ENCODE peak calls at places on chromosomes 13 and 19, in nine cellular contexts. G, K, P, Y, N, B, W, X and H are unnamed samples.
A peak's percentile ranks its signal among the peaks of the same experiment; 100 is the strongest.

GRCh38 chr19:34733266-34733825 is 697 bp upstream of the ZNF181 start:
- DNase-seq in G (peak; percentile 79), Y (no peak), P (no peak), X (peak; percentile 65), K (peak; percentile 85), W (no peak), B (no peak), N (no peak), H (no peak)

GRCh38 chr13:99606322-99607089 is 105.2 kb downstream of the TM9SF2 start:
- DNase-seq in N (peak; percentile 82), B (peak; percentile 98), W (peak; percentile 94), G (peak; percentile 96), Y (peak; percentile 78), K (peak; percentile 97), X (peak; percentile 89), P (peak; percentile 96), H (peak; percentile 80)

GRCh38 chr19:42032428-42032827 is 37.6 kb downstream of the GRIK5 start:
- DNase-seq in B (peak; percentile 71), P (no peak), W (no peak), G (no peak), N (no peak), Y (no peak), X (no peak), K (no peak), H (no peak)

GRCh38 chr19:13092608-13093260 is 9.9 kb downstream of the LYL1 start:
- DNase-seq in X (no peak), K (no peak), G (no peak), W (no peak), B (no peak), P (no peak), Y (no peak), N (peak; percentile 23), H (no peak)

GRCh38 chr19:22472180-22472637 is 50.1 kb upstream of the ZNF98 start:
- DNase-seq in P (no peak), B (no peak), K (no peak), W (no peak), G (no peak), N (peak; percentile 1), Y (no peak), X (no peak), H (no peak)

GRCh38 chr19:34332027-34332786 is 32.8 kb upstream of the GPI start:
- DNase-seq in P (peak; percentile 12), N (no peak), K (no peak), W (no peak), X (no peak), B (no peak), Y (no peak), G (no peak), H (no peak)

GRCh38 chr19:43505941-43506340 is 1.4 kb upstream of the PHLDB3 start:
- DNase-seq in P (no peak), Y (no peak), B (no peak), X (no peak), K (no peak), G (no peak), W (no peak), N (no peak), H (no peak)

GRCh38 chr19:7927605-7928333 is 1.8 kb upstream of the CTXN1 start:
- DNase-seq in W (no peak), Y (no peak), G (peak; percentile 83), B (no peak), K (no peak), P (peak; percentile 62), X (no peak), N (no peak), H (no peak)

GRCh38 chr13:77492982-77493381 is 42.5 kb upstream of the SCEL start:
- DNase-seq in W (no peak), Y (peak; percentile 19), K (no peak), G (no peak), N (peak; percentile 58), B (no peak), X (peak; percentile 28), P (no peak), H (peak; percentile 42)

GRCh38 chr13:105502193-105502592 is 1033.3 kb downstream of the EFNB2 start:
- DNase-seq in N (no peak), K (no peak), B (peak; percentile 62), G (no peak), X (no peak), W (no peak), P (no peak), Y (no peak), H (no peak)

GRCh38 chr13:107480130-107480529 is 735.2 kb downstream of the LIG4 start:
- DNase-seq in W (no peak), P (no peak), B (no peak), K (no peak), G (no peak), Y (no peak), N (no peak), X (no peak), H (peak; percentile 57)

GRCh38 chr13:76440568-76440967 is 445.6 kb downstream of the KCTD12 start:
- DNase-seq in P (no peak), X (no peak), G (no peak), K (no peak), N (no peak), B (no peak), Y (no peak), W (no peak), H (no peak)

GRCh38 chr19:15463865-15464371 is 426 bp downstream of the RASAL3 start:
- DNase-seq in P (peak; percentile 92), X (peak; percentile 88), W (no peak), G (peak; percentile 81), N (no peak), B (peak; percentile 70), Y (no peak), K (no peak), H (no peak)

GRCh38 chr13:63209330-63210017 is 1793.8 kb upstream of the PCDH20 start:
- DNase-seq in B (no peak), Y (peak; percentile 24), N (peak; percentile 25), K (no peak), P (no peak), W (no peak), G (no peak), X (no peak), H (peak; percentile 12)

GRCh38 chr13:91540157-91540736 is 141.8 kb downstream of the GPC5 start:
- DNase-seq in P (no peak), Y (no peak), N (no peak), K (no peak), B (no peak), X (no peak), W (no peak), G (no peak), H (no peak)

GRCh38 chr13:100534911-100535310 is 53.7 kb downstream of the GGACT start:
- DNase-seq in G (no peak), W (no peak), K (no peak), B (no peak), X (no peak), Y (no peak), N (no peak), P (no peak), H (no peak)

GRCh38 chr19:6588508-6589345 is 2.2 kb downstream of the CD70 start:
- DNase-seq in W (no peak), K (peak; percentile 57), Y (no peak), B (no peak), N (no peak), G (no peak), P (no peak), X (peak; percentile 56), H (no peak)

GRCh38 chr13:38350114-38350617 is 515 bp downstream of the UFM1 start:
- DNase-seq in N (peak; percentile 66), W (peak; percentile 46), P (peak; percentile 85), B (no peak), Y (peak; percentile 22), X (peak; percentile 78), G (peak; percentile 89), K (peak; percentile 89), H (peak; percentile 68)

GRCh38 chr19:22523940-22524339 is 101.8 kb upstream of the ZNF98 start:
- DNase-seq in K (no peak), X (no peak), B (no peak), P (no peak), N (no peak), Y (no peak), W (no peak), G (no peak), H (no peak)